ENCODE peak calls at places on chromosomes 1 and 21, in seven cellular contexts. L is AG04450; Q is NCI-H1436 treated with DMSO at 0.1 percent for 48 hours; W is stimulated activated CD4-positive, alpha-beta T cell treated with anti-CD3 and anti-CD28 coated beads, Interleukin-1b, Interleukin-23, amount 100 ng/mL, for 1 hour; K is NCI-H69; Y is fibroblast of pulmonary artery; E is stimulated activated CD8-positive, alpha-beta memory T cell treated with anti-CD3 and anti-CD28 coated beads, Interleukin-12 subunit alpha, Interleukin-12 subunit beta, amount 100 ng/mL, for 4 hours. V is an unnamed sample.
A peak's percentile ranks its signal among the peaks of the same experiment; 100 is the strongest.

GRCh38 chr1:175434268-175434860 is 241.8 kb upstream of the KIAA0040 start:
- DNase-seq in Y (no peak), Q (no peak), L (no peak), W (no peak), E (no peak), K (no peak), V (no peak)

GRCh38 chr1:231359113-231359512 is 21.0 kb downstream of the SPRTN start:
- DNase-seq in Y (peak; percentile 95), W (no peak), Q (no peak), K (no peak), L (peak; percentile 36), E (no peak), V (no peak)

GRCh38 chr1:30525980-30526651 is 197.3 kb downstream of the MATN1 start:
- DNase-seq in Q (no peak), K (peak; percentile 4), W (no peak), Y (peak; percentile 45), E (no peak), L (no peak), V (peak; percentile 72)

GRCh38 chr21:42010507-42011493 is 640 bp upstream of the ZBTB21 start:
- DNase-seq in E (peak; percentile 10), K (peak; percentile 92), L (no peak), W (no peak), Y (no peak), Q (no peak), V (peak; percentile 68)

GRCh38 chr1:206608108-206608698 is 4.1 kb downstream of the EIF2D start:
- DNase-seq in K (peak; percentile 44), Q (no peak), E (no peak), W (no peak), L (no peak), Y (peak; percentile 66), V (no peak)

GRCh38 chr21:18801468-18801867 is 397.9 kb upstream of the TMPRSS15 start:
- DNase-seq in E (no peak), Q (no peak), L (no peak), W (no peak), K (peak; percentile 63), Y (peak; percentile 17), V (no peak)

GRCh38 chr1:184973308-184974085 is 811 bp downstream of the NIBAN1 start:
- DNase-seq in E (peak; percentile 39), Q (no peak), W (no peak), L (no peak), K (peak; percentile 77), Y (peak; percentile 74), V (no peak)

GRCh38 chr1:26852701-26853100 is 10.2 kb upstream of the SFN start:
- DNase-seq in Y (no peak), Q (no peak), E (no peak), W (no peak), L (no peak), K (no peak), V (no peak)

GRCh38 chr1:107057197-107058133 is 991 bp downstream of the PRMT6 start:
- DNase-seq in E (peak; percentile 24), Q (no peak), W (no peak), Y (peak; percentile 54), L (peak; percentile 11), K (peak; percentile 87), V (no peak)

GRCh38 chr21:36756527-36756926 is 57.6 kb downstream of the SIM2 start:
- DNase-seq in Q (no peak), W (no peak), L (no peak), Y (no peak), E (no peak), K (no peak), V (no peak)

GRCh38 chr1:197912739-197913494 is 4.3 kb upstream of the LHX9 start:
- DNase-seq in L (no peak), K (no peak), Q (no peak), Y (no peak), W (no peak), E (no peak), V (no peak)

GRCh38 chr1:82778612-82779011 is 977.9 kb downstream of the ADGRL2 start:
- DNase-seq in K (no peak), Y (peak; percentile 8), Q (no peak), L (no peak), E (no peak), W (no peak), V (no peak)

GRCh38 chr1:7722670-7723012 is 48.5 kb upstream of the VAMP3 start:
- DNase-seq in Q (no peak), W (no peak), L (no peak), Y (no peak), E (no peak), K (no peak), V (no peak)

GRCh38 chr1:42040159-42040558 is 113.1 kb upstream of the GUCA2B start:
- DNase-seq in L (no peak), Y (no peak), K (no peak), E (no peak), Q (no peak), W (no peak), V (no peak)

GRCh38 chr1:107795994-107796393 is 169.0 kb downstream of the VAV3 start:
- DNase-seq in Q (no peak), L (no peak), Y (no peak), K (no peak), E (no peak), W (no peak), V (no peak)

GRCh38 chr1:93056214-93056613 is 22.9 kb upstream of the MTF2 start:
- DNase-seq in W (no peak), Q (no peak), E (no peak), L (peak; percentile 8), Y (peak; percentile 52), K (no peak), V (no peak)

GRCh38 chr1:229254910-229255541 is 15.9 kb upstream of the RAB4A start:
- DNase-seq in W (no peak), K (peak; percentile 78), Y (peak; percentile 65), E (no peak), L (no peak), Q (no peak), V (no peak)

GRCh38 chr1:56496861-56497772 is 82.2 kb downstream of the PLPP3 start:
- DNase-seq in L (no peak), Q (no peak), K (no peak), E (no peak), W (no peak), Y (no peak), V (no peak)

GRCh38 chr1:164180824-164181223 is 378.2 kb upstream of the PBX1 start:
- DNase-seq in K (no peak), L (no peak), Q (no peak), E (no peak), W (no peak), Y (no peak), V (no peak)

GRCh38 chr1:26574690-26575349 is 45.3 kb downstream of the RPS6KA1 start:
- DNase-seq in K (no peak), Q (no peak), L (no peak), W (no peak), Y (peak; percentile 60), E (no peak), V (no peak)

GRCh38 chr1:182917386-182917785 is 35.6 kb downstream of the SHCBP1L start:
- DNase-seq in L (no peak), K (no peak), Q (no peak), W (no peak), Y (no peak), E (no peak), V (no peak)

GRCh38 chr1:115530407-115530806 is 111.4 kb upstream of the VANGL1 start:
- DNase-seq in L (no peak), Y (peak; percentile 35), E (no peak), K (no peak), Q (no peak), W (no peak), V (no peak)

GRCh38 chr1:89166705-89167104 is 9.1 kb downstream of the GBP7 start:
- DNase-seq in L (no peak), Y (no peak), Q (no peak), E (no peak), K (no peak), W (no peak), V (no peak)

GRCh38 chr1:13899856-13900255 is 199.9 kb downstream of the PRDM2 start:
- DNase-seq in W (no peak), L (no peak), Y (peak; percentile 1), Q (no peak), E (no peak), K (no peak), V (no peak)

GRCh38 chr1:8133190-8133589 is 107.1 kb upstream of the ERRFI1 start:
- DNase-seq in E (no peak), W (no peak), Y (peak; percentile 29), L (no peak), K (no peak), Q (no peak), V (no peak)

GRCh38 chr1:29890201-29890959 is 654.1 kb downstream of the PTPRU start:
- DNase-seq in K (no peak), L (no peak), Q (no peak), W (no peak), E (no peak), Y (no peak), V (peak; percentile 49)

GRCh38 chr1:165886988-165887387 is 59.6 kb downstream of the UCK2 start:
- DNase-seq in K (peak; percentile 33), W (no peak), E (no peak), Y (no peak), L (no peak), Q (no peak), V (no peak)

GRCh38 chr1:88731475-88731874 is 47.4 kb downstream of the PKN2 start:
- DNase-seq in Q (no peak), L (peak; percentile 82), W (no peak), E (no peak), K (peak; percentile 41), Y (peak; percentile 90), V (no peak)

GRCh38 chr1:55645286-55645685 is 430.1 kb upstream of the USP24 start:
- DNase-seq in Q (no peak), L (no peak), W (no peak), Y (no peak), E (no peak), K (no peak), V (no peak)

GRCh38 chr1:170840371-170840770 is 95.0 kb upstream of the MROH9 start:
- DNase-seq in E (no peak), L (no peak), Y (no peak), Q (no peak), K (no peak), W (no peak), V (no peak)

GRCh38 chr1:218294531-218294930 is 9.4 kb downstream of the RRP15 start:
- DNase-seq in E (no peak), Q (no peak), L (no peak), W (no peak), Y (no peak), K (no peak), V (no peak)

GRCh38 chr1:40421694-40422384 is 28.4 kb upstream of the ZFP69B start:
- DNase-seq in Q (no peak), Y (peak; percentile 53), K (peak; percentile 84), W (no peak), L (no peak), E (no peak), V (no peak)

GRCh38 chr1:98327151-98327918 is 334.2 kb upstream of the SNX7 start:
- DNase-seq in Q (no peak), K (no peak), L (no peak), W (no peak), E (no peak), Y (peak; percentile 57), V (no peak)

GRCh38 chr1:155121249-155121648 is 6.4 kb upstream of the EFNA1 start:
- DNase-seq in K (no peak), Q (no peak), L (no peak), W (no peak), E (no peak), Y (no peak), V (no peak)

GRCh38 chr1:88685239-88685604 is 1.1 kb downstream of the PKN2 start:
- DNase-seq in E (no peak), K (peak; percentile 36), W (no peak), Q (no peak), Y (no peak), L (no peak), V (no peak)

GRCh38 chr1:85297855-85298629 is 21.6 kb upstream of the BCL10 start:
- DNase-seq in Y (peak; percentile 98), L (peak; percentile 98), W (no peak), E (peak; percentile 63), Q (no peak), K (peak; percentile 87), V (no peak)

GRCh38 chr1:7458946-7459345 is 312.1 kb upstream of the VAMP3 start:
- DNase-seq in Y (no peak), L (no peak), Q (no peak), W (no peak), E (no peak), K (no peak), V (no peak)

GRCh38 chr1:57424231-57425027 is 569 bp upstream of the DAB1 start:
- DNase-seq in W (no peak), K (peak; percentile 14), Q (no peak), Y (peak; percentile 19), L (no peak), E (no peak), V (no peak)

V was measured in coronary artery.